ENCODE peak calls at places on chromosome 3, in six cellular contexts. Y is NB4, X is thyroid gland, G is uterus, M is adrenal gland, C is HCT116. F is an unnamed sample.

GRCh38 chr3:30625541-30626438 is 19.4 kb downstream of the TGFBR2 start:
- DNase-seq in C (peak), Y (no peak), G (no peak), X (no peak), M (no peak), F (no peak)

GRCh38 chr3:136018876-136019275 is 53.3 kb downstream of the PPP2R3A start:
- DNase-seq in Y (no peak), C (no peak), M (no peak), X (no peak), G (no peak), F (no peak)

GRCh38 chr3:121855555-121855954 is 20.5 kb downstream of the EAF2 start:
- DNase-seq in C (peak), M (no peak), G (no peak), X (no peak), Y (peak), F (no peak)

GRCh38 chr3:146705205-146705604 is 100.1 kb upstream of the PLSCR5 start:
- DNase-seq in M (no peak), G (no peak), X (no peak), Y (no peak), C (no peak), F (no peak)

GRCh38 chr3:64319391-64319790 is 94.1 kb upstream of the PRICKLE2 start:
- DNase-seq in C (no peak), G (no peak), M (no peak), X (no peak), Y (no peak), F (no peak)

GRCh38 chr3:176714034-176714433 is 483.2 kb downstream of the TBL1XR1 start:
- DNase-seq in C (no peak), Y (no peak), X (no peak), M (no peak), G (no peak), F (no peak)

GRCh38 chr3:161430307-161430706 is 59.0 kb upstream of the SPTSSB start:
- DNase-seq in C (no peak), G (no peak), Y (no peak), M (no peak), X (no peak), F (no peak)

GRCh38 chr3:138945646-138946553 is 1.0 kb downstream of the FOXL2 start:
- DNase-seq in Y (peak), C (no peak), M (no peak), G (no peak), X (no peak), F (peak)

GRCh38 chr3:111681705-111682426 is 86.7 kb upstream of the ZBED2 start:
- DNase-seq in Y (no peak), M (no peak), X (no peak), G (no peak), C (no peak), F (no peak)

GRCh38 chr3:100358413-100358812 is 23.9 kb downstream of the NIT2 start:
- DNase-seq in G (no peak), M (no peak), X (no peak), Y (peak), C (no peak), F (no peak)

GRCh38 chr3:139309046-139309660 is 34.7 kb upstream of the MRPS22 start:
- DNase-seq in Y (no peak), X (no peak), C (no peak), M (no peak), G (no peak), F (no peak)

GRCh38 chr3:45426161-45426560 is 37.8 kb downstream of the LARS2 start:
- DNase-seq in M (no peak), C (no peak), X (peak), G (no peak), Y (no peak), F (no peak)

GRCh38 chr3:45198264-45199260 is 27.5 kb downstream of the TMEM158 start:
- DNase-seq in X (no peak), G (peak), Y (no peak), C (no peak), M (no peak), F (no peak)

GRCh38 chr3:190158261-190158660 is 37.6 kb upstream of the P3H2 start:
- DNase-seq in X (no peak), G (no peak), Y (no peak), C (no peak), M (no peak), F (no peak)

GRCh38 chr3:13020159-13020558 is 53.1 kb downstream of the IQSEC1 start:
- DNase-seq in G (no peak), C (no peak), X (no peak), M (no peak), Y (no peak), F (no peak)

GRCh38 chr3:64255941-64256340 is 30.7 kb upstream of the PRICKLE2 start:
- DNase-seq in M (no peak), X (no peak), Y (no peak), C (no peak), G (no peak), F (no peak)

GRCh38 chr3:120506828-120507774 is 56.3 kb upstream of the FSTL1 start:
- DNase-seq in G (peak), X (peak), Y (peak), M (peak), C (peak), F (peak)

GRCh38 chr3:30222436-30222835 is 384.0 kb upstream of the TGFBR2 start:
- DNase-seq in X (no peak), Y (no peak), G (no peak), C (no peak), M (no peak), F (no peak)

GRCh38 chr3:94413721-94414106 is 350.9 kb downstream of the NSUN3 start:
- DNase-seq in M (no peak), G (no peak), C (no peak), X (no peak), Y (no peak), F (no peak)

GRCh38 chr3:102394517-102394916 is 40.3 kb upstream of the ZPLD1 start:
- DNase-seq in Y (no peak), M (no peak), C (no peak), G (no peak), X (no peak), F (no peak)

GRCh38 chr3:52854013-52854412 is 19.2 kb upstream of the MUSTN1 start:
- DNase-seq in Y (no peak), C (no peak), G (no peak), X (no peak), M (no peak), F (no peak)

GRCh38 chr3:69901802-69902201 is 97.7 kb upstream of the SAMMSON start:
- DNase-seq in G (no peak), M (no peak), X (no peak), Y (no peak), C (no peak), F (no peak)

GRCh38 chr3:65151660-65152059 is 463.9 kb upstream of the ADAMTS9 start:
- DNase-seq in Y (no peak), M (no peak), C (no peak), G (no peak), X (no peak), F (no peak)

GRCh38 chr3:56855856-56856538 is 54.2 kb upstream of the ARHGEF3 start:
- DNase-seq in C (no peak), X (peak), Y (peak), M (peak), G (peak), F (peak)

GRCh38 chr3:36257117-36257516 is 123.2 kb upstream of the STAC start:
- DNase-seq in Y (no peak), M (no peak), G (no peak), C (no peak), X (no peak), F (no peak)

GRCh38 chr3:36258381-36258780 is 121.9 kb upstream of the STAC start:
- DNase-seq in G (no peak), Y (no peak), X (no peak), C (no peak), M (no peak), F (no peak)

DNA sequence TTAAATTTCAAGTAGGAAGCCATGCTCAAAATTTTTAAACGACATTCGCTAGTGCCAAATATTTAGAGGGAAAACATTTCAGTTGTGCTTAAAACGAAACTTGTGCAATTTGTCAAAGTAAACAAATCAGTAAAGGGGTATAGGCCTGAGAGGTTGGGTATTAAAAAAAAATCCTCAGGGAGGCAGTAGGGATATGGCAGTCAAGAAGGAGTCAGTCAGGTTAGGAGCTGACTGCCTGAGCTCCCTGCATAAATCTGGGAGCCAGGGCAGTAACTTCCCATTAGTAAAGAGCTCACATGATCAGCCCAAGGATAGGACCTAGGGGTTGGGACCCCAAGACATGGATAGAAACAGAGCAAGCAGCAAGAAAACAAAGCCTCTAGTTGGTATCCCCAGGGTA is 120.7 kb upstream of the STAC start:
- DNase-seq in X (no peak), C (no peak), Y (no peak), M (no peak), G (no peak), F (no peak)
- TF ChIP-seq POLR2A in X (no peak), C (no peak), Y (no peak), M (no peak), G (no peak), F (no peak)

GRCh38 chr3:129313415-129313982 is 34.8 kb downstream of the HMCES start:
- DNase-seq in Y (no peak), M (no peak), C (no peak), G (no peak), X (no peak), F (peak)
- TF ChIP-seq POLR2A in Y (peak), M (no peak), C (no peak), G (no peak), X (no peak), F (peak)

GRCh38 chr3:140941434-140942220 is at the start of gene SLC25A36:
- DNase-seq in X (peak), C (peak), M (peak), Y (peak), G (peak), F (peak)

GRCh38 chr3:140941090-140941433 is 574 bp upstream of the SLC25A36 start:
- DNase-seq in X (no peak), G (no peak), M (no peak), Y (no peak), C (no peak), F (no peak)

GRCh38 chr3:140943781-140944547 is 2.3 kb downstream of the SLC25A36 start:
- DNase-seq in C (no peak), Y (no peak), X (no peak), G (no peak), M (no peak), F (peak)

DNA sequence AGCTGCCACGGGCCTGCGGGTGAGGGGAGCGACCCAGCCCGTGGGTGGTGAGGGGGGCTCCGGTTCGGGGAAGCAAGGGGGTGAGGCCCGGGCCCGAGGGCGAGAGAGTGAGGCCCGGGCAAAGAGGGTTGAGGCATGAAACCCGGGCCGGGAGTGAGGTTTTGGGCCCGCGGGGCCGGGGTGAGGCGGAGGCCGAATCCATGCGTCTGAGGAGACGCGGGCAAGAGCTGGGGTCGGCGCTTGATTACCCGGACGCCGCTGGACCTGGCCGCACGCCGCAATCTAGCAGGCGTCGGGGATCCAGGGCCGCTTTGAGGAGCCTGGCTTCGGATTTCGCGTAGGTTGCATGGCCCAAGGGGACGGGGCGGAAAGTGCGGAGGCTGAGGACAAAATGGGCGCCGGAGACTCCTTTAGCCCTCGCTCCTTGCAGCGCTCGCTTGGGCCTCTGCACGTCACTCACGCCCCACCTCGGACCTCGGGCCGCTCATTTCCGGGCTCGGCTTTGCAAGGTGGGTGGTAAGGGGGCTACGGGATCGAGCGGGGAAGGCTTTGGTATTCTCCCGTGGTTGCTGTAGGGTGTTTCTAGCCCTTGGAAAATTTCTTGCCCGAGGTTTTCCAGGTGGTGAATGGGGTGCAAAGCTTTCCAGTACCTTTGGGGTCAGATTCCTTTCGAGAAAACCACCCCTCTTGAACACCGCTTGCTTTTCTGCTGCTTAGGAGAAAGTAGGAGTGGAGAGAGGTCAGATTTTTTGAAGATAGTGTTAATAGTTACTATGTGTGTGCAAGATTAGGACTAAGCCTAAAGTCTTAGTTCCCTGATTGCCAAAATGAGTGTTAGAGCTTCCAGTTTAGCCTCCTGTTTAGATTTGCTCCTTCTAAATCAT is 827 bp downstream of the SLC25A36 start:
- DNase-seq in Y (peak), C (no peak), G (peak), X (peak), M (peak), F (peak)
- TF ChIP-seq POLR2A in Y (peak), C (no peak), G (no peak), X (peak), M (no peak), F (no peak)

GRCh38 chr3:16514799-16515353 is 1.4 kb upstream of the RFTN1 start:
- DNase-seq in X (no peak), Y (no peak), G (no peak), C (no peak), M (no peak), F (no peak)
- TF ChIP-seq POLR2A in X (no peak), Y (no peak), G (no peak), C (no peak), M (no peak), F (no peak)

DNA sequence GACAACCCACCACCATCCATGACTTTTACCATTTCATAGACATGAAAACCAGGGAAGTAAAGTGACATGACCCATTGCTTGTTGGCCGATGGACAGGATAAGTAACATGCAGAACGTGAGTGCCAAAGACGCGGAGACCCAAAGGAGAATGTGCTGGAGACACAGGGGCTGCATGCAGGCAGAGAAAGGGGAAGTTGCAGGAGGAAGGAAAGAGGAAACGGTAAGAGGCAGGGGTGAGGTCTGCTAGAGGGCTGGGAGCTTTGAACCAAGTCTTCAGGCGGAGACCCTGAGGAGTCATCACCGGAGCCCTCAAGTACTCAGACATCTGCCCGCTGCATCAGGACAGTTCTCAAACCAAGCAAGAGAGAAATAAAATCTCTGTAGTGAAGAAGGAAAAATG is 34.9 kb downstream of the MAGEF1 start:
- DNase-seq in C (no peak), Y (peak), X (no peak), G (no peak), M (no peak), F (no peak)
- TF ChIP-seq POLR2A in C (no peak), Y (no peak), X (no peak), G (no peak), M (no peak), F (no peak)

GRCh38 chr3:47663630-47664240 is 85.1 kb upstream of the CSPG5 start:
- DNase-seq in X (no peak), M (peak), C (no peak), G (no peak), Y (peak), F (no peak)

GRCh38 chr3:47669026-47669749 is 90.5 kb upstream of the CSPG5 start:
- DNase-seq in C (no peak), X (no peak), Y (no peak), M (no peak), G (no peak), F (no peak)

GRCh38 chr3:47661121-47661752 is 82.6 kb upstream of the CSPG5 start:
- DNase-seq in G (peak), X (no peak), C (no peak), Y (peak), M (no peak), F (no peak)

GRCh38 chr3:47666118-47666517 is 87.5 kb upstream of the CSPG5 start:
- DNase-seq in Y (no peak), G (no peak), X (no peak), M (no peak), C (no peak), F (no peak)

DNA sequence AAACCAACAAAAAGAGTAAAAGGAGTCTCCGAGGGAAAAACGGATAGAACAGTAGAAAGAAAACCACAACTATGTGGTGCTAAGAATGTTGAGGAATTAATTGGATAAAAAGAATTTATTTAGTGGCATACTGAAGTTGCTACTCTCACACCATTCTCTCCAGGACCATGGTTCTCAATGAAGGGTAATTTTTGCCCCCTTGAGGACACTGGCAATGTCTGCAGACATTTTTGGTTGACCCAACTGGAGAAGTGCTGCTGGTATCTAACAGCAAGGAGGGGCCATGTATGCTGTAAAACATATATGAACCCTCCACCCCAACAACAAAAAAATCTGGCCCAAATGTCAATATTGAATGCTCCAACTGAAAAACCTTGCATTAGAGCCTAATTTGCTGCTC is 85.9 kb upstream of the CSPG5 start:
- DNase-seq in C (peak), Y (peak), M (no peak), G (no peak), X (no peak), F (peak)
- TF ChIP-seq POLR2A in C (no peak), Y (no peak), M (no peak), G (no peak), X (no peak), F (no peak)

GRCh38 chr3:39052613-39053012 is 797 bp downstream of the WDR48 start:
- DNase-seq in Y (no peak), X (no peak), M (no peak), G (no peak), C (no peak), F (no peak)

GRCh38 chr3:39056151-39056550 is 4.3 kb downstream of the WDR48 start:
- DNase-seq in C (no peak), Y (no peak), G (no peak), X (no peak), M (no peak), F (no peak)

GRCh38 chr3:39050020-39050419 is 1.7 kb downstream of the SCN11A start:
- DNase-seq in G (no peak), C (no peak), Y (peak), M (no peak), X (no peak), F (no peak)

DNA sequence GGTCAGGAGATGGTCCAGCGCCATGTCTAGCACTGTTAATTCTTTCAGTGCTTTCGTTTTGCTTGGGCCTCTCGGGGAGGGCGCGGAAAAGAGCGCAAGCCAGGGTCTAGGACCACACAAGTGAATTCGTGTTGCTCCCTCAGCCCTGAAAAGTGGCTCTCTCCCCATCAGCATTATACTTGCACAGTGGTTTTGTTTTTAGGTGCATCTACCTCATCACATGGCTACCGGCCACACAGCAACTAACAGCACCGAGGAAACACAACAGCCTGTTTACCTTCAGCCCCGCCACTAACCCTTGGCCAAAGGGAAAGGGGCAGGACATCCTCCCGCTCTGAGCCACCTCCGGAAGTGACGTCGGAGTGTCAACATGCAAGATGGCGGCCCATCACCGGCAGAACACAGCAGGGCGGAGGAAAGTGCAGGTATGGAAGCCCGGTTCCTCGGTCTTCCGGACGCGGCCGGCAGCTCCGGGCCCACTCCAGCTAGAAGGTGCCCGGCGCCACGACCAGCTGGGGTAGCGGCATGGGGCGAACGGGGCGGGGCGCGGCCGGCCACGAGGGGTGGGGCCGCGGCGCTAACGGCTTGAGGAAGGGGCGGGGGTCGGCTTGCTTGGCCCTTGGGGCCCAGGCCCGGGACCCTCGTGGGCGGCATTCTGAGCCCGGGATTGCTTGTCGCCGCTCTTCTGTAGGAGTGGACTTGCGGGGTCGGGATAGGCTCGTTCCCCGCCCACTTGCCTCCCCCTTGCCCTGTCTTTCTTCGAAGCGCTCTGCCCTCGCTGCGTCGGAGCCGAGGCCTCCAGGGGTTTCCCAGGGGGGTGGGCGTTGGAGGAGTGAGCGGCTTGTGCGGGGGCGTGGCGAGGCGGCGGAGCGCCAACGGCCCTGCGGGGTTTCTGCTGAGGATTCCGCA is at the start of the genes SCN11A and WDR48:
- DNase-seq in M (peak), C (peak), Y (peak), G (peak), X (peak), F (peak)
- TF ChIP-seq POLR2A in M (peak), C (peak), Y (peak), G (peak), X (peak), F (peak)

GRCh38 chr3:196938124-196938523 is 4.2 kb downstream of the NCBP2 start:
- DNase-seq in X (no peak), M (no peak), G (no peak), Y (no peak), C (no peak), F (no peak)

GRCh38 chr3:196942915-196943277 is 568 bp upstream of the NCBP2 start:
- DNase-seq in C (no peak), G (no peak), M (peak), Y (no peak), X (peak), F (peak)

GRCh38 chr3:196941846-196942225 is 492 bp downstream of the NCBP2 start:
- DNase-seq in C (no peak), M (peak), G (no peak), Y (peak), X (peak), F (peak)

GRCh38 chr3:196947136-196947859 is 5.0 kb upstream of the NCBP2 start:
- DNase-seq in X (no peak), Y (peak), M (no peak), G (no peak), C (no peak), F (no peak)

GRCh38 chr3:196942226-196942914 is at the start of gene NCBP2:
- DNase-seq in X (peak), Y (peak), G (peak), M (peak), C (peak), F (peak)
- TF ChIP-seq POLR2A in X (peak), Y (peak), G (peak), M (peak), C (peak), F (peak)

GRCh38 chr3:171462224-171462623 is 2.0 kb upstream of the TNIK start:
- DNase-seq in C (no peak), G (no peak), M (no peak), Y (peak), X (no peak), F (peak)
- TF ChIP-seq POLR2A in C (no peak), G (no peak), M (no peak), Y (no peak), X (no peak), F (no peak)